ENCODE peak calls at places on chromosomes 12 and 14, in four cellular contexts. V, D, Q and X are unnamed samples.

GRCh38 chr14:74950795-74951442 is 4.5 kb downstream of the PGF start:
- ATAC-seq in V (no peak), D (peak; percentile 33), Q (no peak), X (no peak)

GRCh38 chr12:93245543-93245942 is 132.2 kb upstream of the NUDT4 start:
- ATAC-seq in V (no peak), D (no peak), Q (peak; percentile 88), X (no peak)

GRCh38 chr14:61247935-61248334 is 33.2 kb downstream of the TMEM30B start:
- ATAC-seq in V (no peak), D (no peak), Q (no peak), X (no peak)

GRCh38 chr12:93090768-93091172 is 161.7 kb upstream of the EEA1 start:
- ATAC-seq in V (no peak), D (no peak), Q (no peak), X (no peak)

GRCh38 chr12:54421175-54421872 is 2.3 kb upstream of the ITGA5 start:
- ATAC-seq in V (peak; percentile 1), D (no peak), Q (no peak), X (peak; percentile 87)

GRCh38 chr14:95064734-95065133 is 92.6 kb downstream of the DICER1 start:
- ATAC-seq in V (no peak), D (no peak), Q (no peak), X (no peak)

GRCh38 chr14:56170877-56171422 is 52.7 kb downstream of the PELI2 start:
- ATAC-seq in V (no peak), D (no peak), Q (no peak), X (no peak)

GRCh38 chr12:75837700-75838099 is 193.9 kb downstream of the PHLDA1 start:
- ATAC-seq in V (peak; percentile 70), D (no peak), Q (peak; percentile 26), X (no peak)

GRCh38 chr12:120399531-120399930 is 30.6 kb upstream of the MSI1 start:
- ATAC-seq in V (no peak), D (no peak), Q (peak; percentile 61), X (no peak)

GRCh38 chr12:92130999-92131398 is 14.6 kb downstream of the BTG1 start:
- ATAC-seq in V (no peak), D (no peak), Q (no peak), X (no peak)

GRCh38 chr12:131530427-131530826 is 180.5 kb upstream of the SFSWAP start:
- ATAC-seq in V (no peak), D (no peak), Q (no peak), X (no peak)

GRCh38 chr14:31592122-31592521 is 30.9 kb downstream of the NUBPL start:
- ATAC-seq in V (no peak), D (peak; percentile 34), Q (no peak), X (no peak)

GRCh38 chr12:10554228-10554970 is 48.7 kb downstream of the EIF2S3B start:
- ATAC-seq in V (no peak), D (no peak), Q (no peak), X (no peak)

GRCh38 chr12:6925543-6926279 is 2.0 kb upstream of the ATN1 start:
- ATAC-seq in V (no peak), D (peak; percentile 26), Q (no peak), X (peak; percentile 78)

GRCh38 chr14:56394826-56395543 is 184.6 kb upstream of the TMEM260 start:
- ATAC-seq in V (no peak), D (no peak), Q (no peak), X (no peak)

GRCh38 chr12:63862187-63863107 is 17.9 kb downstream of the SRGAP1 start:
- ATAC-seq in V (no peak), D (peak; percentile 86), Q (no peak), X (no peak)

GRCh38 chr12:10528150-10528953 is 22.7 kb downstream of the EIF2S3B start:
- ATAC-seq in V (no peak), D (no peak), Q (no peak), X (no peak)

GRCh38 chr14:20754308-20754707 is 8.6 kb downstream of the EDDM3A start:
- ATAC-seq in V (no peak), D (no peak), Q (no peak), X (no peak)

GRCh38 chr12:53236443-53237111 is 4.6 kb upstream of the RARG start:
- ATAC-seq in V (no peak), D (no peak), Q (peak; percentile 19), X (no peak)

GRCh38 chr14:20802341-20803084 is at the start of gene RNASE1:
- ATAC-seq in V (peak; percentile 17), D (peak; percentile 52), Q (no peak), X (peak; percentile 52)

GRCh38 chr14:60945984-60946383 is 34.9 kb downstream of the TRMT5 start:
- ATAC-seq in V (no peak), D (no peak), Q (no peak), X (no peak)

GRCh38 chr14:89166650-89167049 is 250.4 kb downstream of the FOXN3 start:
- ATAC-seq in V (no peak), D (no peak), Q (no peak), X (no peak)

GRCh38 chr14:94051115-94051514 is 25.0 kb downstream of the OTUB2 start:
- ATAC-seq in V (peak; percentile 38), D (peak; percentile 39), Q (no peak), X (no peak)

GRCh38 chr14:100470523-100470897 is 116.7 kb downstream of the BEGAIN start:
- ATAC-seq in V (peak; percentile 79), D (peak; percentile 68), Q (no peak), X (no peak)

GRCh38 chr14:45201908-45202307 is 51.1 kb downstream of the MIS18BP1 start:
- ATAC-seq in V (peak; percentile 77), D (peak; percentile 99), Q (peak; percentile 86), X (no peak)

DNA sequence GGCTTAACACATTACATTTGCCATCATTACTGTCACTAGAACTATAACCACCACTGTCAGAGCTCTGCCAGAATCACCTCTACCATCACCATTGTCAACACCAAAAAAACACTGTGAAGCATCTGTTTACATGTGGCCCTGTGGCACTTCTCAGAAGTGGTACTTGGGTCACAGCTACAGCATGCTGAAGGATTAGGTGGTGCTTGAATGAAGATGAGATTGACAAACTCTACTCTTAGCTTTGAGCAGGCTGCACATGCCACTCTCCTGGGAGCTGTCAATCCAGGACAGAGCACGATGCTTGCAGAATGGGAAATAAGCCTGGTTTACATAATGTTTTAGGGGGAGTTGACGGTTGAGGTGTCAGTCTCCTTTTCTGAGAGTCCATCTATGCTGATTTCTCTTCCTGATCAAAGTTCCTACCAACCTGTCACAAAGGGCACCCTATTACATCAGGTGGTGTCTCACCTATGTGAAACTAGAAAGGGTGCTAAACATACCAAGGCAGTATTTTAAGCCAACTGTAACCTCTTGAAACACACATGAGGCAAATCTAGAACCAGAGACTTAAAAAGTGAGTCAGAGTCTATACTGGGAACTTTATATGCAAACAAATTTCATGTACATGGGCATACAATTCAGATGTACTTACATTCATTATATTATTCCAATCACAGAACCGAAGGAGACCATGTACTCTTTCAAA is 258.6 kb downstream of the EMP1 start:
- ATAC-seq in V (no peak), D (no peak), Q (peak; percentile 89), X (no peak)
- TF ChIP-seq EP300 in V (no peak), D (no peak), Q (no peak), X (no peak)

GRCh38 chr14:69190191-69190590 is 1.1 kb upstream of the EXD2 start:
- ATAC-seq in V (no peak), D (no peak), Q (no peak), X (no peak)

GRCh38 chr14:69191340-69192111 is at the start of gene EXD2:
- ATAC-seq in V (peak; percentile 98), D (peak; percentile 99), Q (peak; percentile 96), X (peak; percentile 99)
- TF ChIP-seq EP300 in V (peak; percentile 19), D (peak; percentile 26), Q (no peak), X (no peak)

DNA sequence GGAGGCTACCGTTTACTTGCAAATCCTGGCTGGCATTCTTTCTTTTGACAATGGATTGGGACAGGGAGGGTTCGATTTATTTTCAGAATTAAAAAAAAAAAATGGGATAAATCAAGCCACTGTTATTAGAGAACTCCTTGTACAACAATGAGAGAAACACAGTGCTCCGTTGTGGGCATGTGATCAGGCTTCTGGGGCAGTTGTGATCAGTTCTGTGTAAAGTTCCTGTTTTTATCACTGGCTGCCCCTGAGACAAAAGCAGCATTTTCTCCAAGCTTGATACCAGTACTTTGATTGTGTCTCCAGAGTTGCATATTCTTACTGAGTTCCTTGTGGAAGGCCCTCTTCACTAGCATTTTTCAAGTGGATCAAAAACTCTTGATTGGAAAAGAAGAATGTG is 1.2 kb downstream of the DIP2B start:
- ATAC-seq in V (peak; percentile 22), D (peak; percentile 10), Q (peak; percentile 56), X (no peak)
- TF ChIP-seq EP300 in V (no peak), D (no peak), Q (no peak), X (no peak)

DNA sequence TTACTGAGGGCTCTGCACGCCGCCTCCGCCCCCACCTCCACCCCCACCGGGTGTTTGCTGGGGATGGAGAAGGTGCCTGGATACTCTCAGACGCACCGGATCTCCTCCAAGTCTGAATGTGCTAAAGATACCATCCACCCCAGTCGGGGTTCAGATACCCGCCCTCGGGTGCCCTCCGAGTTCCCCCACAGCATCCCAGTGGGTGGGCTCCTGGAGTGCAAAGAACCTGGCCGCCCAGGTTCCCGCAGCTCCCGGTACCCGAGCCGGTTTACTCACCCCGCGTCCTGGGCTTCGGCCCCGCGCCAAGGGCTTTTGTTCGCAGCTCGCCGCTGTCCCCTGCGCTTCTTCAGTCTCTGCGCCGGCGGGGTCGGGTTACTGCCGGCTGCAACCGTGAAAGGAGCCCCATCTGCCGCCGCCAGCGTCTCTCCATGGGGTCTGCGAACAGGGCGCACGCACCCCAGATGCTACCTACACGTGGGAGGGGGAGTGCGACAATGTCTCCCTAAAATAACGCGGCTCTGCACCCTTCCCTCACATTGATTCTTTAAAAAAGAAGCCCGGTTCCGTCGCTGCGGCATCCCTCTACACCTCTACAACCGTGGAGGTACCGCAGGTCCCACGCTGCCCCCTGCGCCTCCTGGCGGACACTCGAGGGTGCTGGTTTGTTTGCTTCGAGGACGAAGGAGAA is at the start of gene CCDC177:
- ATAC-seq in V (peak; percentile 90), D (peak; percentile 79), Q (peak; percentile 93), X (peak; percentile 27)
- TF ChIP-seq EP300 in V (no peak), D (no peak), Q (no peak), X (no peak)